ENCODE peak calls at places on chromosomes 7 and 10, in six cellular contexts. P is OCI-LY7, B is HFF-Myc, N is SK-N-SH, V is lower lobe of right lung, M is brain microvascular endothelial cell. J is an unnamed sample.

GRCh38 chr10:112376578-112376855 is 2.6 kb downstream of the ACSL5 start:
- DNase-seq in P (peak; percentile 22), B (no peak), N (no peak), V (no peak), M (no peak), J (peak; percentile 27)

GRCh38 chr10:35058134-35058533 is 32.0 kb downstream of the CUL2 start:
- DNase-seq in P (no peak), B (peak; percentile 75), N (no peak), V (no peak), M (peak; percentile 85), J (peak; percentile 26)

GRCh38 chr10:132645630-132646442 is 108.2 kb downstream of the INPP5A start:
- DNase-seq in P (no peak), B (no peak), N (no peak), V (peak; percentile 35), M (no peak), J (no peak)

GRCh38 chr7:128422856-128423255 is 13.1 kb upstream of the IMPDH1 start:
- DNase-seq in P (no peak), B (no peak), N (no peak), V (no peak), M (no peak), J (no peak)

GRCh38 chr10:28991738-28992270 is 297.1 kb upstream of the LYZL1 start:
- DNase-seq in P (peak; percentile 41), B (peak; percentile 6), N (peak; percentile 48), V (no peak), M (peak; percentile 55), J (peak; percentile 20)

GRCh38 chr7:151382079-151382885 is 27.6 kb downstream of the WDR86 start:
- DNase-seq in P (no peak), B (no peak), N (no peak), V (no peak), M (no peak), J (no peak)

GRCh38 chr10:119039161-119039560 is 9.6 kb downstream of the NANOS1 start:
- DNase-seq in P (no peak), B (no peak), N (no peak), V (no peak), M (no peak), J (no peak)

GRCh38 chr10:114678806-114679205 is 20.7 kb upstream of the ABLIM1 start:
- DNase-seq in P (no peak), B (no peak), N (no peak), V (no peak), M (no peak), J (no peak)

GRCh38 chr7:1755783-1756626 is 85.9 kb downstream of the ELFN1 start:
- DNase-seq in P (peak; percentile 83), B (no peak), N (no peak), V (no peak), M (no peak), J (peak; percentile 28)

GRCh38 chr7:36651404-36651803 is 72.9 kb downstream of the AOAH start:
- DNase-seq in P (no peak), B (no peak), N (no peak), V (no peak), M (peak; percentile 31), J (no peak)

GRCh38 chr7:139321071-139321745 is 19.9 kb upstream of the FMC1 start:
- DNase-seq in P (peak; percentile 14), B (no peak), N (no peak), V (no peak), M (no peak), J (peak; percentile 13)

GRCh38 chr10:78260141-78260540 is 226.5 kb downstream of the RPS24 start:
- DNase-seq in P (no peak), B (no peak), N (peak; percentile 82), V (no peak), M (no peak), J (no peak)

GRCh38 chr10:69459101-69459805 is 8.0 kb downstream of the TSPAN15 start:
- DNase-seq in P (no peak), B (no peak), N (no peak), V (no peak), M (no peak), J (no peak)

GRCh38 chr10:103921750-103922195 is 3.8 kb upstream of the STN1 start:
- DNase-seq in P (peak; percentile 28), B (no peak), N (no peak), V (no peak), M (peak; percentile 13), J (peak; percentile 59)

GRCh38 chr7:158377800-158378623 is 209.6 kb downstream of the PTPRN2 start:
- DNase-seq in P (no peak), B (no peak), N (no peak), V (no peak), M (no peak), J (no peak)

GRCh38 chr7:84137812-84138211 is 56.8 kb downstream of the SEMA3A start:
- DNase-seq in P (no peak), B (peak; percentile 22), N (no peak), V (no peak), M (no peak), J (no peak)

GRCh38 chr7:147937428-147937827 is 653.1 kb upstream of the C7orf33 start:
- DNase-seq in P (no peak), B (no peak), N (no peak), V (no peak), M (no peak), J (no peak)

GRCh38 chr10:46523881-46524470 is 32.5 kb downstream of the GPRIN2 start:
- DNase-seq in P (no peak), B (peak; percentile 59), N (peak; percentile 38), V (peak; percentile 44), M (peak; percentile 97), J (no peak)

GRCh38 chr7:110813986-110814385 is 276.9 kb upstream of the LRRN3 start:
- DNase-seq in P (no peak), B (no peak), N (no peak), V (no peak), M (no peak), J (no peak)

GRCh38 chr7:66173856-66174255 is 31.3 kb upstream of the TPST1 start:
- DNase-seq in P (no peak), B (no peak), N (no peak), V (no peak), M (peak; percentile 21), J (no peak)

GRCh38 chr7:148218603-148219002 is 372.0 kb upstream of the C7orf33 start:
- DNase-seq in P (no peak), B (no peak), N (no peak), V (no peak), M (no peak), J (no peak)

GRCh38 chr10:133544506-133544905 is 17.3 kb downstream of the CYP2E1 start:
- DNase-seq in P (no peak), B (no peak), N (no peak), V (no peak), M (no peak), J (no peak)

GRCh38 chr7:11297764-11298163 is 324.1 kb downstream of the PHF14 start:
- DNase-seq in P (no peak), B (no peak), N (no peak), V (no peak), M (no peak), J (no peak)

GRCh38 chr10:7410306-7410799 is 481 bp downstream of the SFMBT2 start:
- DNase-seq in P (peak; percentile 43), B (no peak), N (peak; percentile 60), V (peak; percentile 57), M (no peak), J (peak; percentile 53)

GRCh38 chr7:99180067-99180650 is 27.8 kb downstream of the KPNA7 start:
- DNase-seq in P (no peak), B (no peak), N (no peak), V (no peak), M (no peak), J (no peak)

GRCh38 chr10:117204316-117204715 is 7.0 kb downstream of the KCNK18 start:
- DNase-seq in P (no peak), B (no peak), N (no peak), V (no peak), M (no peak), J (no peak)

GRCh38 chr10:95308389-95309302 is 17.8 kb upstream of the PDLIM1 start:
- DNase-seq in P (no peak), B (peak; percentile 95), N (no peak), V (peak; percentile 84), M (peak; percentile 98), J (no peak)

GRCh38 chr10:132056663-132057062 is 9.1 kb upstream of the JAKMIP3 start:
- DNase-seq in P (no peak), B (no peak), N (no peak), V (no peak), M (no peak), J (no peak)

GRCh38 chr10:44960098-44960480 is 487 bp downstream of the RASSF4 start:
- DNase-seq in P (no peak), B (no peak), N (no peak), V (no peak), M (no peak), J (no peak)

GRCh38 chr7:14507617-14508016 is 394.9 kb downstream of the DGKB start:
- DNase-seq in P (no peak), B (peak; percentile 1), N (no peak), V (no peak), M (peak; percentile 5), J (no peak)

GRCh38 chr10:82176571-82176970 is 301.6 kb downstream of the NRG3 start:
- DNase-seq in P (no peak), B (no peak), N (no peak), V (no peak), M (no peak), J (no peak)

GRCh38 chr7:42485171-42485838 is 248.3 kb upstream of the GLI3 start:
- DNase-seq in P (no peak), B (no peak), N (no peak), V (no peak), M (no peak), J (no peak)

GRCh38 chr7:116461500-116461899 is 38.0 kb upstream of the CAV2 start:
- DNase-seq in P (no peak), B (no peak), N (no peak), V (no peak), M (no peak), J (no peak)
- TF ChIP-seq CTCF in P (no peak), B (no peak), N (peak; percentile 62), V (no peak), M (peak; percentile 7), J (no peak)

GRCh38 chr7:27434729-27435400 is 192.3 kb downstream of the EVX1 start:
- DNase-seq in P (no peak), B (peak; percentile 69), N (no peak), V (no peak), M (no peak), J (no peak)
- TF ChIP-seq CTCF in P (no peak), B (peak; percentile 46), N (peak; percentile 29), V (no peak), M (peak; percentile 40), J (no peak)

DNA sequence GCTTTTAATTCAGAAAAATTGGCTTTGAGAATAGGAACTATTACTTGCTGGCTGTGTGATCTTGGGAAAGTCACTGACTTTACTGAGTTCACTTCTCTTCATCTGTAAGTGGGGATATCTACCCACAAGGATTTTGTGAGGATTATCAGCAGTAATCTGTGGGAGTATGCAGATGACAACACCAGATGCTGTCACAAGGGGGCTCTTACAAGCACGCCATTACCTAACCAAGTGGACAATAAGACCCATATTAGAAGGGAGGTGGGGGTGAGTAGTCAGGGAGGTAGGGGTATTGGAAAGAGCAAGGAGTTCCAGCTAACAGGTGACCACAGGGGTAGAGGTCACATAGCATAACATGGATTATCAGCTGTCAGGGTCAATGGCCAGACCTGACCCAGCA is 569.4 kb downstream of the SUGCT start:
- DNase-seq in P (no peak), B (no peak), N (no peak), V (no peak), M (no peak), J (no peak)
- TF ChIP-seq CTCF in P (peak; percentile 48), B (peak; percentile 8), N (peak; percentile 34), V (no peak), M (peak; percentile 30), J (no peak)

GRCh38 chr10:56349611-56350010 is 11.4 kb downstream of the ZWINT start:
- DNase-seq in P (peak; percentile 25), B (no peak), N (no peak), V (no peak), M (no peak), J (no peak)
- TF ChIP-seq CTCF in P (peak; percentile 70), B (no peak), N (peak; percentile 33), V (no peak), M (peak; percentile 32), J (no peak)

GRCh38 chr7:132654150-132654549 is 77.9 kb upstream of the PLXNA4 start:
- DNase-seq in P (peak; percentile 62), B (no peak), N (no peak), V (no peak), M (no peak), J (peak; percentile 56)
- TF ChIP-seq CTCF in P (peak; percentile 67), B (peak; percentile 29), N (peak; percentile 57), V (peak; percentile 22), M (peak; percentile 65), J (no peak)